ENCODE peak calls at places on chromosomes 12 and 14, in four cellular contexts. J, I, O and K are unnamed samples.

GRCh38 chr12:107379852-107380567 is 286.7 kb upstream of the CRY1 start:
- DNase-seq in I (no peak), J (peak), O (no peak), K (peak)

GRCh38 chr12:3170423-3171194 is 93.4 kb downstream of the TSPAN9 start:
- DNase-seq in J (peak), O (no peak), I (no peak), K (no peak)

GRCh38 chr14:75970989-75971388 is 10.8 kb downstream of the TGFB3 start:
- DNase-seq in O (no peak), J (no peak), I (no peak), K (no peak)

GRCh38 chr12:89470741-89471504 is 53.7 kb downstream of the GALNT4 start:
- DNase-seq in O (no peak), I (peak), J (peak), K (no peak)

GRCh38 chr12:52622349-52622748 is 4.0 kb upstream of the KRT73 start:
- DNase-seq in I (no peak), O (no peak), J (no peak), K (no peak)

GRCh38 chr12:120649442-120650248 is 9.2 kb downstream of the CABP1 start:
- DNase-seq in O (no peak), J (no peak), I (no peak), K (no peak)

GRCh38 chr14:38964630-38965029 is 138.4 kb downstream of the SEC23A start:
- DNase-seq in J (peak), O (no peak), I (no peak), K (no peak)

GRCh38 chr14:80754696-80755095 is 186.8 kb downstream of the CEP128 start:
- DNase-seq in O (no peak), I (no peak), J (no peak), K (no peak)

GRCh38 chr14:102822311-102822863 is 45.1 kb downstream of the TRAF3 start:
- DNase-seq in I (no peak), J (no peak), O (no peak), K (no peak)

GRCh38 chr12:122021193-122021821 is 377 bp upstream of the BCL7A start:
- DNase-seq in J (no peak), O (no peak), I (peak), K (peak)

GRCh38 chr12:104415308-104415980 is 41.3 kb upstream of the CHST11 start:
- DNase-seq in J (no peak), O (no peak), I (no peak), K (no peak)

GRCh38 chr12:11756523-11756922 is 107.0 kb downstream of the ETV6 start:
- DNase-seq in O (no peak), I (no peak), J (no peak), K (no peak)

GRCh38 chr12:13764748-13765147 is 216.7 kb downstream of the GRIN2B start:
- DNase-seq in I (no peak), O (no peak), J (no peak), K (no peak)

GRCh38 chr12:119115296-119115905 is 63.3 kb upstream of the HSPB8 start:
- DNase-seq in O (no peak), J (peak), I (peak), K (peak)

GRCh38 chr12:100020370-100020769 is 35.6 kb upstream of the ANKS1B start:
- DNase-seq in O (no peak), I (no peak), J (peak), K (no peak)

GRCh38 chr14:103728721-103729120 is 13.1 kb downstream of the ZFYVE21 start:
- DNase-seq in I (no peak), J (no peak), O (no peak), K (no peak)

GRCh38 chr14:69663322-69663686 is 51.9 kb downstream of the SUSD6 start:
- DNase-seq in O (no peak), J (peak), I (no peak), K (no peak)

GRCh38 chr14:98101323-98101722 is 1170.7 kb downstream of the BCL11B start:
- DNase-seq in I (no peak), J (no peak), O (no peak), K (no peak)

GRCh38 chr12:114691196-114691595 is 7.2 kb upstream of the TBX3 start:
- DNase-seq in J (no peak), I (no peak), O (no peak), K (no peak)

GRCh38 chr14:98200621-98201020 is 1071.4 kb downstream of the BCL11B start:
- DNase-seq in I (no peak), O (no peak), J (no peak), K (no peak)

GRCh38 chr14:38761033-38761432 is 342.0 kb downstream of the SEC23A start:
- DNase-seq in J (no peak), O (no peak), I (no peak), K (no peak)

GRCh38 chr12:51868821-51869489 is 18.9 kb upstream of the ANKRD33 start:
- DNase-seq in I (no peak), J (no peak), O (no peak), K (no peak)

GRCh38 chr14:100827140-100827517 is 1.2 kb downstream of the MEG3 start:
- DNase-seq in O (no peak), I (no peak), J (peak), K (no peak)

GRCh38 chr14:22982477-22983245 is at the start of gene AJUBA:
- DNase-seq in J (peak), O (peak), I (peak), K (peak)
- TF ChIP-seq CTCF in J (no peak), O (no peak), I (no peak), K (no peak)

DNA sequence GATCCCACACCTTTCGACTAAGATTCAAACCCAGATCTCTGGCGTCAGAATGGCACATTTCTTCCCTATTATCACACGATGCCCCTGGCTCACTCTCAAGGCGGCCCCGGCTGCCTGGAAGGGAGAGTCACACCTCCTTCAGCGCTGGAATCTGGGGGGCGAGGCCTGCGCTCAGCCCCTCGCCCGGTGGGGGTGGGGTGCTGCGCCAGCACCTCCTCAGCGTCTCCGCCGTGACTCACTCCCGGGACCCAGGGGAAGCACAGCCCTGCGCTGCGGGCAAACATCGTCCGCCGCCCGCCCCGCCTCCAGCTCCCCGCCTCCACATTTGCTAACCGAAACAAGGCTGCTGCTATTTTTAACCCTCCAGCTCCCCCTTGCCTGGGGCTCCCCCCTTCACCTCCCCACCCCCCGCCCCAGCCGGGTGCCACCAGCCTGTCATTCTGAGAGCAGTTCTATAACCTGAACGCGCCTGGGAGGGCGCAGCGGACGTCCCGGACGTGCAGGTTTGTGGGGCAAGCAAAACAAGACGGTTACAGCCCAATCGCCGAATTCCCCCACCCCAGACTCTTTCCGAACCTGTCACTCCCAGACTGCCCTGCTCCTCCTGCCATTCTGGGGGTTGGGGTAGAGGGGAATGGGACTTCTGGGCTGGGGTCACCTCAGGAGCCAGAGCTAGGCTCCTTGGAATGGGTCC is 6.8 kb downstream of the HDAC7 start:
- DNase-seq in O (peak), J (peak), I (peak), K (peak)
- TF ChIP-seq CTCF in O (no peak), J (no peak), I (no peak), K (no peak)

GRCh38 chr12:31516702-31517101 is 74.2 kb downstream of the DENND5B start:
- DNase-seq in I (no peak), J (no peak), O (no peak), K (no peak)

GRCh38 chr12:31517994-31518393 is 72.9 kb downstream of the DENND5B start:
- DNase-seq in J (peak), O (no peak), I (peak), K (no peak)

GRCh38 chr12:31518680-31519227 is 72.2 kb downstream of the DENND5B start:
- DNase-seq in O (no peak), I (peak), J (peak), K (no peak)

GRCh38 chr12:31521972-31522371 is 69.0 kb downstream of the DENND5B start:
- DNase-seq in I (no peak), O (no peak), J (no peak), K (no peak)

DNA sequence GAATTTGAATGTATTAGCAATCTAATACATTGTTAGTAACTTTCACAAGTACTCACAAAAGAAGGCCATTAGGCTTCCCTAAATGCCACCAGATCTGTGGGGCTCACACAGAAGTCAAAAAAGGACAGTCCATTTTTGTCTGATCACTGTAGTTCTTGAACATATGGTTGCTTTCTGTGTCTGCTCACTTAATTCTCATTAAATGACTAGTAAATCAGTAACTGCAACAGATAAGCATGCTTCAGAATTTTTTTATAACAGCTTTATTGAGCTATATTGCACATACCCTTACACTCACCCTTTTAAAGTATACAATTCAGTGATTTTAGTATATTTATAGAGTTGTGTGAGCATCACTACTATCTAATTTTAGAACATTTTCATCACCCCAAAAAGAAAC is 71.4 kb downstream of the DENND5B start:
- DNase-seq in J (no peak), O (no peak), I (no peak), K (no peak)
- TF ChIP-seq CTCF in J (no peak), O (no peak), I (no peak), K (no peak)

GRCh38 chr14:99300190-99300589 is 28.2 kb upstream of the BCL11B start:
- DNase-seq in O (no peak), J (no peak), I (no peak), K (no peak)

GRCh38 chr14:99296517-99296916 is 24.5 kb upstream of the BCL11B start:
- DNase-seq in J (no peak), I (no peak), O (no peak), K (no peak)
- TF ChIP-seq CTCF in J (no peak), I (no peak), O (no peak), K (no peak)

DNA sequence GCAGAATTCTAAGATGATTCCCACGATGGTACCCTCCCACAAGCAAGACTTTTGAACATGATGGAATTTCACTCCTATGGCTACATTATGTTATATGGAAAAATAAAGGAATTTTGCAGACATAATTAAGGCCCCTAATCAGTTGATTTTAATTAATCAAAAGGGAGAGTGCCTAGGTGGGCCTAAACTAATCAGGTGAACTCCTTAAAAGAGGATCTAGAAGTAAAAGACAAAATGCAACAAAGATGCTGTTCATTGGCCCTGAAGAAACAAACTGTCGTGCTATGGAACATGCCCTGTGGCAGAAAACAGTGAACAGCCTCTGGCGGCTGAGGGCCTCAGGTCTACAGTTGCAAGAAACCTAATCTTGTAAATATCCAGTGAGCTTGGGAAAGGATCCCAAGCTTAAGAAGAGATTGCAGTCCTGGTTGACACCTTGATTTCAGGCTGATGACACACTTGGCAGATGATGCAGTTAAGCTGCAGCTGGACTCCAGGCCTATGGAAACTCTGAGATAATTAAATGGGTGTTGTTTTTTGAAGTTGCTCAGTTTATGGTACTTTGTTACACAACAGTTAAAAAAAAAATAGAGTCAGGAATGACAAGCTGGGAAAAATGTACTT is 13.8 kb downstream of the TMCC3 start:
- DNase-seq in I (no peak), J (no peak), O (no peak), K (no peak)
- TF ChIP-seq CTCF in I (no peak), J (no peak), O (no peak), K (no peak)

GRCh38 chr14:35949933-35950332 is 123.8 kb downstream of the BRMS1L start:
- DNase-seq in I (no peak), J (peak), O (no peak), K (no peak)

GRCh38 chr14:35940291-35940690 is 114.2 kb downstream of the BRMS1L start:
- DNase-seq in J (no peak), I (no peak), O (no peak), K (no peak)

GRCh38 chr14:35944847-35945246 is 118.7 kb downstream of the BRMS1L start:
- DNase-seq in O (no peak), J (no peak), I (no peak), K (no peak)
- TF ChIP-seq CTCF in O (no peak), J (no peak), I (no peak), K (peak)

GRCh38 chr14:87883750-87884149 is 109.2 kb downstream of the GALC start:
- DNase-seq in I (no peak), O (no peak), J (no peak), K (no peak)

GRCh38 chr14:87888136-87888999 is 104.6 kb downstream of the GALC start:
- DNase-seq in J (no peak), O (no peak), I (peak), K (no peak)
- TF ChIP-seq CTCF in J (peak), O (no peak), I (peak), K (peak)

GRCh38 chr14:65410640-65411039 is 1.9 kb upstream of the FUT8 start:
- DNase-seq in O (no peak), J (no peak), I (no peak), K (no peak)
- TF ChIP-seq CTCF in O (no peak), J (no peak), I (no peak), K (no peak)

DNA sequence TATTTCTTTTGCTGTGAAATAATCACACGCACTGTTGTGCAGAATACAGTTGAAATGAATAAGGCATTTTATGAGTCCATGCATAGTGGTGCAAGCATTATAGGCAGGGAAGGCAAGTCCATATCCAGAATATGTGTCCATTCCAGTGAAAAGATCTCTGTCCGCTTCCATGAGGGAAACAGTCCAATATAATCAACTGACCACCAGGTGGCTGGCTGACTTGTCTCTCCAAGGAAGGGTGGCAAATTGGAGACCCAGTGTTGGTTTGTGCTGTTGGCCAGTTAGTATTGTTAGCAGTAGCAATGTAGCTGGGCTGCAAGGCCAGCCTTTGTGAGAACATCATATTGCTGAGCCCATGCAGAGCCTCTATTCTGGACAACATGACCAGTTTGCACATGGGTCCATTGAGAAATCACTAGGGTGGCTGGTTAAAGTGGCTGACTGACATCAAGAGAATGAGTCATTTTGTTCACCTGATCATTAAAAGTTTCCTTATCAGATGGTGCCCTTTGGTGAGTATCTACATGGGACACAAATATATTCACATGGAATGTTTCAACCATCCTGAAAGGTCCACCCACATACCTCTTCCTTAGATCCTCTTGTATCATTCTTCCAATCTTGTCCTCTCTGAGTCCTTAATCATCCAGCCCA is 17.3 kb upstream of the YAF2 start:
- DNase-seq in O (no peak), I (no peak), J (no peak), K (no peak)
- TF ChIP-seq CTCF in O (no peak), I (no peak), J (no peak), K (no peak)